ENCODE peak calls at places on chromosomes 1 and 21, in seven cellular contexts. One of them, this sample, is unnamed.
A peak's percentile ranks its signal among the peaks of the same experiment; 100 is the strongest.

GRCh38 chr1:150005606-150006005 is 4.9 kb downstream of the OTUD7B start:
- DNase-seq in SK-N-SH: no peak
- DNase-seq in K562: no peak
- DNase-seq in GM12878: no peak
- DNase-seq in HepG2: no peak
- DNase-seq in HCT116: no peak
- DNase-seq in H1: no peak
- DNase-seq in this sample: no peak

GRCh38 chr1:107963601-107964396 is 1.2 kb downstream of the VAV3 start:
- DNase-seq in HCT116: no peak
- DNase-seq in H1: peak; percentile 57
- DNase-seq in HepG2: no peak
- DNase-seq in SK-N-SH: peak; percentile 23
- DNase-seq in K562: no peak
- DNase-seq in GM12878: peak; percentile 62
- DNase-seq in this sample: peak; percentile 19

GRCh38 chr1:176826265-176826664 is 338.2 kb downstream of the ASTN1 start:
- DNase-seq in GM12878: no peak
- DNase-seq in HepG2: no peak
- DNase-seq in HCT116: no peak
- DNase-seq in SK-N-SH: peak; percentile 41
- DNase-seq in K562: no peak
- DNase-seq in H1: no peak
- DNase-seq in this sample: no peak

GRCh38 chr1:6962390-6962955 is 177.2 kb downstream of the CAMTA1 start:
- DNase-seq in HCT116: peak; percentile 80
- DNase-seq in SK-N-SH: peak; percentile 50
- DNase-seq in HepG2: no peak
- DNase-seq in GM12878: peak; percentile 20
- DNase-seq in H1: peak; percentile 96
- DNase-seq in K562: peak; percentile 84
- DNase-seq in this sample: no peak

GRCh38 chr1:173269490-173270230 is 62.5 kb upstream of the TNFSF4 start:
- DNase-seq in K562: peak; percentile 69
- DNase-seq in HepG2: no peak
- DNase-seq in SK-N-SH: peak; percentile 4
- DNase-seq in H1: no peak
- DNase-seq in GM12878: no peak
- DNase-seq in HCT116: peak; percentile 37
- DNase-seq in this sample: no peak

GRCh38 chr1:77509051-77509492 is 173.4 kb downstream of the ZZZ3 start:
- DNase-seq in HCT116: no peak
- DNase-seq in SK-N-SH: no peak
- DNase-seq in HepG2: no peak
- DNase-seq in GM12878: no peak
- DNase-seq in K562: no peak
- DNase-seq in H1: no peak
- DNase-seq in this sample: no peak

GRCh38 chr1:220751130-220751529 is 3.0 kb downstream of the MTARC2 start:
- DNase-seq in K562: no peak
- DNase-seq in HCT116: no peak
- DNase-seq in HepG2: no peak
- DNase-seq in GM12878: no peak
- DNase-seq in SK-N-SH: no peak
- DNase-seq in H1: no peak
- DNase-seq in this sample: no peak

GRCh38 chr1:117572546-117572945 is 33.3 kb upstream of the TENT5C start:
- DNase-seq in HCT116: no peak
- DNase-seq in H1: no peak
- DNase-seq in SK-N-SH: no peak
- DNase-seq in GM12878: no peak
- DNase-seq in HepG2: no peak
- DNase-seq in K562: no peak
- DNase-seq in this sample: no peak

GRCh38 chr1:101235696-101236545 is 898 bp upstream of the S1PR1 start:
- DNase-seq in HCT116: no peak
- DNase-seq in H1: peak; percentile 71
- DNase-seq in SK-N-SH: peak; percentile 63
- DNase-seq in HepG2: no peak
- DNase-seq in K562: peak; percentile 28
- DNase-seq in GM12878: peak; percentile 90
- DNase-seq in this sample: no peak

GRCh38 chr1:228364706-228365213 is 41.9 kb downstream of the TRIM11 start:
- DNase-seq in HepG2: no peak
- DNase-seq in SK-N-SH: no peak
- DNase-seq in HCT116: no peak
- DNase-seq in K562: no peak
- DNase-seq in H1: no peak
- DNase-seq in GM12878: no peak
- DNase-seq in this sample: no peak

GRCh38 chr1:91712981-91713841 is 172.7 kb downstream of the TGFBR3 start:
- DNase-seq in GM12878: peak; percentile 55
- DNase-seq in HepG2: no peak
- DNase-seq in HCT116: no peak
- DNase-seq in SK-N-SH: no peak
- DNase-seq in K562: peak; percentile 63
- DNase-seq in H1: no peak
- DNase-seq in this sample: no peak

GRCh38 chr1:46408356-46409062 is 14.4 kb downstream of the FAAH start:
- DNase-seq in HepG2: no peak
- DNase-seq in K562: no peak
- DNase-seq in HCT116: no peak
- DNase-seq in GM12878: no peak
- DNase-seq in SK-N-SH: no peak
- DNase-seq in H1: no peak
- DNase-seq in this sample: no peak

GRCh38 chr1:6834366-6834765 is 49.1 kb downstream of the CAMTA1 start:
- DNase-seq in GM12878: no peak
- DNase-seq in H1: no peak
- DNase-seq in SK-N-SH: no peak
- DNase-seq in HepG2: no peak
- DNase-seq in K562: no peak
- DNase-seq in HCT116: no peak
- DNase-seq in this sample: no peak

GRCh38 chr1:5883129-5884048 is 108.8 kb downstream of the NPHP4 start:
- DNase-seq in GM12878: no peak
- DNase-seq in K562: no peak
- DNase-seq in HepG2: no peak
- DNase-seq in SK-N-SH: no peak
- DNase-seq in HCT116: no peak
- DNase-seq in H1: no peak
- DNase-seq in this sample: no peak

GRCh38 chr1:5423109-5423508 is 569.1 kb downstream of the NPHP4 start:
- DNase-seq in SK-N-SH: peak; percentile 89
- DNase-seq in GM12878: no peak
- DNase-seq in HepG2: no peak
- DNase-seq in H1: no peak
- DNase-seq in K562: no peak
- DNase-seq in HCT116: no peak
- DNase-seq in this sample: no peak

GRCh38 chr1:27789511-27790154 is 16.6 kb downstream of the STX12 start:
- DNase-seq in HCT116: no peak
- DNase-seq in SK-N-SH: no peak
- DNase-seq in H1: no peak
- DNase-seq in HepG2: no peak
- DNase-seq in K562: peak; percentile 44
- DNase-seq in GM12878: no peak
- DNase-seq in this sample: no peak

GRCh38 chr1:38738207-38738606 is 121.4 kb downstream of the RRAGC start:
- DNase-seq in GM12878: no peak
- DNase-seq in SK-N-SH: no peak
- DNase-seq in HepG2: no peak
- DNase-seq in HCT116: no peak
- DNase-seq in K562: no peak
- DNase-seq in H1: no peak
- DNase-seq in this sample: no peak

GRCh38 chr1:109472779-109473178 is 6.4 kb downstream of the SYPL2 start:
- DNase-seq in HepG2: no peak
- DNase-seq in GM12878: no peak
- DNase-seq in SK-N-SH: no peak
- DNase-seq in HCT116: no peak
- DNase-seq in H1: no peak
- DNase-seq in K562: no peak
- DNase-seq in this sample: no peak

GRCh38 chr1:206455681-206456344 is 14.5 kb upstream of the IKBKE start:
- DNase-seq in SK-N-SH: peak; percentile 83
- DNase-seq in HepG2: no peak
- DNase-seq in GM12878: no peak
- DNase-seq in K562: peak; percentile 99
- DNase-seq in H1: no peak
- DNase-seq in HCT116: no peak
- DNase-seq in this sample: no peak

GRCh38 chr1:183243190-183244065 is 57.4 kb downstream of the LAMC2 start:
- DNase-seq in GM12878: no peak
- DNase-seq in HCT116: no peak
- DNase-seq in H1: no peak
- DNase-seq in SK-N-SH: no peak
- DNase-seq in K562: no peak
- DNase-seq in HepG2: no peak
- DNase-seq in this sample: no peak

GRCh38 chr1:2972879-2973575 is 48.2 kb upstream of the ACTRT2 start:
- DNase-seq in SK-N-SH: no peak
- DNase-seq in HepG2: no peak
- DNase-seq in K562: no peak
- DNase-seq in H1: no peak
- DNase-seq in GM12878: no peak
- DNase-seq in HCT116: no peak
- DNase-seq in this sample: no peak

GRCh38 chr1:225990705-225991464 is 8.3 kb downstream of the SDE2 start:
- DNase-seq in K562: no peak
- DNase-seq in HCT116: no peak
- DNase-seq in GM12878: no peak
- DNase-seq in H1: no peak
- DNase-seq in SK-N-SH: no peak
- DNase-seq in HepG2: no peak
- DNase-seq in this sample: no peak

GRCh38 chr21:45875881-45876280 is 105.7 kb upstream of the COL6A1 start:
- DNase-seq in HCT116: no peak
- DNase-seq in GM12878: no peak
- DNase-seq in H1: no peak
- DNase-seq in K562: no peak
- DNase-seq in HepG2: no peak
- DNase-seq in SK-N-SH: peak; percentile 40
- DNase-seq in this sample: no peak

GRCh38 chr1:219210067-219210466 is 36.4 kb downstream of the LYPLAL1 start:
- DNase-seq in K562: no peak
- DNase-seq in H1: no peak
- DNase-seq in HCT116: no peak
- DNase-seq in GM12878: no peak
- DNase-seq in SK-N-SH: no peak
- DNase-seq in HepG2: no peak
- DNase-seq in this sample: no peak

GRCh38 chr1:58722967-58723366 is 23.1 kb upstream of the MYSM1 start:
- DNase-seq in H1: no peak
- DNase-seq in GM12878: no peak
- DNase-seq in HCT116: no peak
- DNase-seq in SK-N-SH: no peak
- DNase-seq in HepG2: no peak
- DNase-seq in K562: no peak
- DNase-seq in this sample: no peak
- TF ChIP-seq JUND in H1: no peak
- TF ChIP-seq JUND in GM12878: no peak
- TF ChIP-seq JUND in HCT116: no peak
- TF ChIP-seq JUND in SK-N-SH: no peak
- TF ChIP-seq JUND in HepG2: no peak
- TF ChIP-seq JUND in K562: no peak
- TF ChIP-seq JUND in this sample: no peak

GRCh38 chr1:33724348-33724747 is 139.5 kb upstream of the HMGB4 start:
- DNase-seq in K562: no peak
- DNase-seq in SK-N-SH: no peak
- DNase-seq in GM12878: no peak
- DNase-seq in HCT116: no peak
- DNase-seq in HepG2: no peak
- DNase-seq in H1: peak; percentile 60
- DNase-seq in this sample: no peak
- TF ChIP-seq JUND in K562: no peak
- TF ChIP-seq JUND in SK-N-SH: no peak
- TF ChIP-seq JUND in GM12878: no peak
- TF ChIP-seq JUND in HCT116: no peak
- TF ChIP-seq JUND in HepG2: no peak
- TF ChIP-seq JUND in H1: no peak
- TF ChIP-seq JUND in this sample: no peak

DNA sequence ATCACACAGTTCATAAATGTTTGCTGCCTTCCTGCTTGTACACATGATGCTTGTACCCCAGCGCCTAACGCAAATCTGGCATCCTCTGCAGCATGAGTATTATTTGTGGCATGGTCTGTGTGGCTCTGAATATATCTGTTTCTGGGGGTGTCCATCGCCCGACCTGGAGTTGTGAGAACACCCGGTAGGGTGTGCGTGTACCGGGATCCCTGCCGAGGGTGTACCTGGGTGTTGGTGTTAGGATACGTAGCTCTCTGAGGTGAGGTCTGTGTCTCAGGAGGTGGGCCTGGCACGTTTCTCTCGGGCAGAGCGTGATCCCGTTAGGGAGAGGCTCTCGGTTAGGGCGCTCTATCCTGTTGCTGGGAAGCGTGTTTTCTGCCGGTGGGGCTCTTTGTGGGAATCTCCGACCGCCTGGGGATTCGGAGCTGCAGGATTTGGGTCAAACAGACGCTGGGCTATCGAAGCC is 10.4 kb upstream of the CDC20 start:
- DNase-seq in H1: no peak
- DNase-seq in SK-N-SH: no peak
- DNase-seq in HepG2: peak; percentile 26
- DNase-seq in HCT116: no peak
- DNase-seq in GM12878: no peak
- DNase-seq in K562: no peak
- DNase-seq in this sample: peak; percentile 23
- TF ChIP-seq JUND in H1: no peak
- TF ChIP-seq JUND in SK-N-SH: no peak
- TF ChIP-seq JUND in HepG2: no peak
- TF ChIP-seq JUND in HCT116: no peak
- TF ChIP-seq JUND in GM12878: no peak
- TF ChIP-seq JUND in K562: no peak
- TF ChIP-seq JUND in this sample: no peak

GRCh38 chr1:153795325-153795837 is 20.2 kb downstream of the SLC27A3 start:
- DNase-seq in SK-N-SH: no peak
- DNase-seq in GM12878: no peak
- DNase-seq in H1: no peak
- DNase-seq in HCT116: no peak
- DNase-seq in K562: no peak
- DNase-seq in HepG2: no peak
- DNase-seq in this sample: no peak
- TF ChIP-seq JUND in SK-N-SH: no peak
- TF ChIP-seq JUND in GM12878: no peak
- TF ChIP-seq JUND in H1: no peak
- TF ChIP-seq JUND in HCT116: no peak
- TF ChIP-seq JUND in K562: no peak
- TF ChIP-seq JUND in HepG2: no peak
- TF ChIP-seq JUND in this sample: no peak

This sample was measured in T47D.